ENCODE peak calls at places on chromosomes 11 and 22, in seven cellular contexts. F is stimulated activated naive B cell treated with anti-CD40 and anti-IgM and Interleukin-4, amounts not matched to agents 10 μg/mL and 1 μg/mL and 100 μg/mL, for 72 hours; M is CD4-positive, alpha-beta T cell; L is body of pancreas; Q is activated CD4-positive, alpha-beta T cell treated with anti-CD3 and anti-CD28 coated beads, Interleukin-2, amount 50 U/mL, for 4 hours; K is right cardiac atrium; D is activated CD8-positive, alpha-beta memory T cell treated with anti-CD3 and anti-CD28 coated beads for 48 hours. Z is an unnamed sample.

GRCh38 chr11:2382927-2383822 is 6.1 kb downstream of the CD81 start:
- DNase-seq in M (no peak), D (no peak), Q (no peak), L (peak), F (no peak), K (peak), Z (peak)

GRCh38 chr11:45383229-45383628 is 97.1 kb upstream of the SYT13 start:
- DNase-seq in K (no peak), Q (no peak), M (no peak), L (peak), D (no peak), F (no peak), Z (no peak)

GRCh38 chr11:110478410-110478809 is 48.7 kb downstream of the FDX1 start:
- DNase-seq in Q (no peak), K (no peak), L (no peak), M (no peak), D (no peak), F (no peak), Z (no peak)

GRCh38 chr11:72609451-72609850 is 64.8 kb downstream of the PDE2A start:
- DNase-seq in Q (no peak), K (no peak), D (no peak), M (no peak), F (no peak), L (no peak), Z (no peak)

GRCh38 chr11:64285885-64286800 is 495 bp downstream of the GPR137 start:
- DNase-seq in D (no peak), K (no peak), Q (no peak), L (peak), M (no peak), F (no peak), Z (no peak)

GRCh38 chr22:37345863-37346514 is 63.7 kb downstream of the CYTH4 start:
- DNase-seq in D (no peak), F (no peak), M (no peak), Q (no peak), K (no peak), L (no peak), Z (peak)

GRCh38 chr11:118883368-118884071 is at the start of gene CXCR5:
- DNase-seq in K (no peak), Q (peak), F (peak), D (no peak), M (no peak), L (no peak), Z (no peak)

GRCh38 chr11:11533751-11534150 is 88.1 kb downstream of the GALNT18 start:
- DNase-seq in Q (no peak), L (no peak), K (no peak), D (no peak), M (no peak), F (no peak), Z (no peak)

GRCh38 chr11:2415171-2415570 is 14.6 kb downstream of the TSSC4 start:
- DNase-seq in D (no peak), Q (no peak), M (no peak), L (no peak), K (peak), F (no peak), Z (no peak)

GRCh38 chr22:46996595-46997310 is 234.3 kb downstream of the TBC1D22A start:
- DNase-seq in M (no peak), Q (no peak), F (no peak), D (no peak), K (no peak), L (peak), Z (no peak)

GRCh38 chr11:468493-468892 is 18.4 kb downstream of the PTDSS2 start:
- DNase-seq in Q (no peak), L (no peak), F (no peak), D (no peak), K (peak), M (no peak), Z (no peak)

GRCh38 chr11:111539426-111540113 is 950 bp upstream of the LAYN start:
- DNase-seq in M (no peak), K (no peak), F (no peak), D (peak), Q (no peak), L (no peak), Z (no peak)

GRCh38 chr22:22508274-22509176 is at the start of gene ZNF280B:
- DNase-seq in F (peak), D (peak), Q (peak), M (peak), K (peak), L (peak), Z (peak)

GRCh38 chr11:121199516-121199915 is 93.1 kb upstream of the SC5D start:
- DNase-seq in K (no peak), M (no peak), D (no peak), L (no peak), F (no peak), Q (no peak), Z (no peak)

GRCh38 chr11:18768472-18768901 is 23.1 kb downstream of the PTPN5 start:
- DNase-seq in M (no peak), F (peak), K (no peak), L (no peak), Q (no peak), D (no peak), Z (no peak)

GRCh38 chr11:66878554-66878953 is 21.7 kb downstream of the LRFN4 start:
- DNase-seq in M (no peak), Q (no peak), D (no peak), L (no peak), F (no peak), K (peak), Z (no peak)

GRCh38 chr22:29209624-29209929 is 3.9 kb downstream of the EMID1 start:
- DNase-seq in F (no peak), M (no peak), L (no peak), K (no peak), D (no peak), Q (no peak), Z (no peak)

GRCh38 chr11:82747471-82747870 is 13.8 kb upstream of the FAM181B start:
- DNase-seq in Q (no peak), M (no peak), F (no peak), K (no peak), L (no peak), D (no peak), Z (no peak)

GRCh38 chr22:49764151-49764581 is 63.5 kb downstream of the BRD1 start:
- DNase-seq in F (no peak), L (no peak), D (no peak), Q (no peak), K (peak), M (no peak), Z (no peak)

GRCh38 chr11:102603091-102603490 is 22.0 kb downstream of the MMP20 start:
- DNase-seq in M (no peak), Q (no peak), K (no peak), F (no peak), D (no peak), L (peak), Z (no peak)

GRCh38 chr11:59078435-59078834 is 7.7 kb upstream of the GLYATL1B start:
- DNase-seq in D (no peak), Q (no peak), F (no peak), M (no peak), K (no peak), L (no peak), Z (no peak)

GRCh38 chr11:17559341-17560087 is 12.5 kb downstream of the OTOG start:
- DNase-seq in D (no peak), F (no peak), M (no peak), L (no peak), Q (no peak), K (no peak), Z (no peak)